ENCODE peak calls at places on chromosomes 11 and 22, in nine cellular contexts. O is esophagus squamous epithelium, I is SJSA1, V is neuronal stem cell, Y is HCT116, C is IMR-90, J is tibial nerve, S is tibial artery, L is PC-9. K is an unnamed sample. For H3K27me3, the result is how much of the 10 kb centered on the place peaks cover.

GRCh38 chr22:29031236-29031982 is 30.2 kb downstream of the C22orf31 start:
- DNase-seq in S (peak), J (peak), Y (peak), C (peak), I (peak), O (no peak), V (peak), L (peak), K (peak)

GRCh38 chr11:15671216-15671615 is 556.5 kb downstream of the INSC start:
- DNase-seq in L (no peak), Y (no peak), I (peak), J (no peak), S (no peak), C (no peak), V (no peak), O (no peak), K (no peak)

GRCh38 chr11:75577198-75577597 is 15.1 kb downstream of the SERPINH1 start:
- DNase-seq in V (no peak), L (peak), S (no peak), O (no peak), J (peak), Y (no peak), C (peak), I (no peak), K (no peak)

GRCh38 chr11:46290598-46291309 is 13.3 kb downstream of the CREB3L1 start:
- DNase-seq in I (peak), J (peak), Y (no peak), O (no peak), V (no peak), L (peak), C (peak), S (no peak), K (no peak)

GRCh38 chr22:45692549-45692948 is 20.9 kb downstream of the ATXN10 start:
- DNase-seq in I (no peak), C (peak), L (peak), Y (no peak), S (no peak), O (no peak), V (peak), J (no peak), K (no peak)

GRCh38 chr22:20036119-20036518 is 15.2 kb downstream of the TANGO2 start:
- DNase-seq in O (no peak), C (no peak), I (no peak), J (no peak), Y (no peak), L (no peak), S (no peak), V (no peak), K (no peak)

GRCh38 chr11:37506516-37506915 is 908.5 kb upstream of the RAG2 start:
- DNase-seq in Y (no peak), V (no peak), O (no peak), I (no peak), C (no peak), S (no peak), L (no peak), J (no peak), K (no peak)

GRCh38 chr11:66316849-66317251 is at the start of gene CD248:
- DNase-seq in S (peak), C (peak), O (no peak), J (peak), Y (no peak), L (no peak), I (peak), V (no peak), K (no peak)

GRCh38 chr11:31817621-31818493 is 6.7 kb upstream of the PAX6 start:
- DNase-seq in V (peak), S (no peak), Y (no peak), J (no peak), O (no peak), L (no peak), C (no peak), I (no peak), K (no peak)

GRCh38 chr11:128298271-128298670 is 289.1 kb downstream of the ETS1 start:
- DNase-seq in L (no peak), C (no peak), V (no peak), S (no peak), O (no peak), I (peak), J (no peak), Y (no peak), K (no peak)

GRCh38 chr11:78138694-78139421 is 568 bp downstream of the ALG8 start:
- DNase-seq in V (peak), J (no peak), Y (peak), I (no peak), O (no peak), S (no peak), L (peak), C (peak), K (no peak)

GRCh38 chr11:58334708-58335107 is 24.2 kb downstream of the OR5B17 start:
- DNase-seq in L (peak), S (no peak), O (no peak), V (no peak), I (peak), J (no peak), C (peak), Y (peak), K (no peak)

GRCh38 chr11:118979434-118979833 is 7.9 kb downstream of the FOXR1 start:
- DNase-seq in J (no peak), C (no peak), I (no peak), V (no peak), O (no peak), S (no peak), Y (no peak), L (no peak), K (no peak)

GRCh38 chr22:35795476-35795875 is 77.8 kb downstream of the APOL5 start:
- DNase-seq in J (no peak), Y (no peak), V (no peak), S (no peak), L (no peak), O (no peak), C (no peak), I (no peak), K (no peak)

GRCh38 chr11:71115770-71116434 is 136.5 kb downstream of the SHANK2 start:
- DNase-seq in S (no peak), J (no peak), Y (no peak), L (no peak), C (no peak), V (no peak), O (no peak), I (no peak), K (no peak)
- H3K27me3 ChIP-seq in S (under half), J (under half), Y (under half), L (under half), C (under half), V (under half), O (under half), I (under half), K (under half)

GRCh38 chr11:113534625-113535024 is 59.4 kb upstream of the DRD2 start:
- DNase-seq in I (no peak), O (no peak), Y (no peak), J (no peak), C (no peak), S (no peak), L (no peak), V (no peak), K (no peak)
- H3K27me3 ChIP-seq in I (under half), O (under half), Y (under half), J (under half), C (under half), S (under half), L (half or more), V (under half), K (under half)

GRCh38 chr11:79193663-79194062 is 247.2 kb downstream of the TENM4 start:
- DNase-seq in O (no peak), S (no peak), V (no peak), L (no peak), J (no peak), C (no peak), Y (no peak), I (no peak), K (no peak)

GRCh38 chr11:79189055-79189454 is 251.8 kb downstream of the TENM4 start:
- DNase-seq in J (no peak), L (no peak), I (no peak), C (no peak), Y (no peak), O (no peak), V (no peak), S (no peak), K (no peak)

GRCh38 chr11:79189604-79190003 is 251.2 kb downstream of the TENM4 start:
- DNase-seq in L (no peak), S (no peak), I (no peak), J (no peak), O (no peak), Y (no peak), C (no peak), V (no peak), K (no peak)

GRCh38 chr11:79195209-79195608 is 245.6 kb downstream of the TENM4 start:
- DNase-seq in L (no peak), Y (no peak), S (no peak), O (no peak), C (no peak), J (no peak), V (no peak), I (no peak), K (no peak)

GRCh38 chr11:79192836-79193235 is 248.0 kb downstream of the TENM4 start:
- DNase-seq in C (no peak), I (no peak), S (no peak), V (no peak), L (no peak), J (no peak), Y (no peak), O (no peak), K (no peak)
- H3K27me3 ChIP-seq in C (under half), I (under half), S (under half), V (under half), L (half or more), J (under half), Y (under half), O (under half), K (under half)

GRCh38 chr11:135062994-135063393 is 651.0 kb upstream of the B3GAT1 start:
- DNase-seq in C (no peak), O (no peak), J (no peak), S (no peak), V (no peak), Y (no peak), I (no peak), L (no peak), K (no peak)

DNA sequence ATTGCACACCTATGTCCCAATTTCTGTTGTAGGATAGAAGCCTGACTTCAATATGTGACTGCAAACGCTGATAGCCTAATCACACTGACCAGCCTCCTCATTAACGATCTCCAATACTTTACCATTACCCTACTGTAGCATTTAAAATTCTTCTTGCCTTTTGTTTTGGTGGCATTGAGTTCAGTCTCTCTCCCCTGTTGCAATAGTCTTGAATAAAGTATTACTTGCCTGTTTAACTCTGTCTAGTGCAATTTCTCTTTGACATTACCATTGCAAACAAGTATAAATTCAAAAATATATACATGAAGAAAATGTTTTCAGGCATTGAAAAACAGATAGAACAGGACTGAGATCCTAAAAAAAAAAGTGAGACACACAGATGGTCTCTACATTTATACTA is 649.1 kb upstream of the B3GAT1 start:
- DNase-seq in I (no peak), J (no peak), Y (no peak), V (no peak), L (no peak), C (no peak), S (no peak), O (no peak), K (no peak)
- H3K27me3 ChIP-seq in I (under half), J (under half), Y (under half), V (under half), L (under half), C (under half), S (under half), O (under half), K (under half)

DNA sequence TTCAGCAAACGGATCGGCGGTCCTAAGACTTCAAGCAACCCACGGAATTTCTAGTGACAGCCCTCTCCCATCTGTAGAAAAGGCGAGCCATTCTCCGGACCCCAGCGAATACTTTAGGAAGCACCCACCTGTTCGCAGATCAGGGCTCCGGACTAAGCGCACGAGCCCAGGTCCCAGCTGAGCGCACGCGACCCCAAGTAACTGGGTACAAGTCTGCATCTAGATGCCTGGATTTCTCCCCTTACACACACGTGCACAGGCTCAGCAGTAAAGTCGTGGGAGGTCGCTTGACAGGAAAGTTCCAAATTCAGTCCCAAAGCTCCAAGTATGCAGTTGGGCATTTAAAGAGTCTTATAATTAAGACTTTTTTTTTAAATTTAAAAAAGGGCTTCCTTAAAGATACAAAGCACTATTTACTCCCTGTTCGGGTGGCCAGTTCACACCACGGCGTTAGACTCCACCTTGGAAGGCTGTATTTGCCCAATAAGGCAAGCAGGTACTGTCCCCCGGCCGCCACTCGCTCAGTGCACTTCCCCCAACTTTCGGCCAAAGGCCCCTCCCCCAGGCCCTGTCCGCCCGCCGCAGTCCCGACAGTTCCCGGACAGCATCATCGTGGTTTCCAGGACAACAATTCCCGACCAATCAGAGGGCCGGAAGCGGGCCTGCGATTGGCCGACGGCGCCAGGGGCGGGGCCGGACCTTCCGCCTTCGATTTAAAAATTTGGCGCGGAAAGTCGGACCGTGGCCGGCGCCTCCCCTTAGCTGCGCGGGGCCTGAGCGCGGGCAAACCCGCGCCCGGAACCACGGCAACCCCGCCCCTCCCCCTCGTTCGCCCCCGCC is at the start of gene E2F8:
- DNase-seq in Y (peak), S (peak), I (peak), C (peak), L (peak), J (peak), O (peak), V (peak), K (peak)
- H3K27me3 ChIP-seq in Y (under half), S (under half), I (under half), C (under half), L (under half), J (under half), O (under half), V (under half), K (under half)

GRCh38 chr11:134017773-134018430 is 51.0 kb upstream of the JAM3 start:
- DNase-seq in I (no peak), L (no peak), Y (no peak), S (no peak), V (no peak), J (no peak), C (no peak), O (no peak), K (no peak)
- H3K27me3 ChIP-seq in I (under half), L (half or more), Y (half or more), S (under half), V (under half), J (under half), C (under half), O (under half), K (under half)

GRCh38 chr11:133817449-133817848 is 27.9 kb downstream of the SPATA19 start:
- DNase-seq in L (no peak), J (no peak), Y (no peak), O (no peak), C (no peak), I (no peak), S (no peak), V (no peak), K (no peak)

GRCh38 chr11:133819916-133820315 is 25.4 kb downstream of the SPATA19 start:
- DNase-seq in S (no peak), V (no peak), Y (no peak), L (no peak), O (no peak), C (no peak), I (no peak), J (no peak), K (no peak)

GRCh38 chr11:133819114-133819513 is 26.2 kb downstream of the SPATA19 start:
- DNase-seq in Y (no peak), O (no peak), L (no peak), V (no peak), S (no peak), J (no peak), C (no peak), I (no peak), K (no peak)

GRCh38 chr11:133816146-133816545 is 29.2 kb downstream of the SPATA19 start:
- DNase-seq in Y (no peak), J (no peak), I (no peak), S (no peak), L (no peak), V (no peak), O (no peak), C (no peak), K (no peak)

DNA sequence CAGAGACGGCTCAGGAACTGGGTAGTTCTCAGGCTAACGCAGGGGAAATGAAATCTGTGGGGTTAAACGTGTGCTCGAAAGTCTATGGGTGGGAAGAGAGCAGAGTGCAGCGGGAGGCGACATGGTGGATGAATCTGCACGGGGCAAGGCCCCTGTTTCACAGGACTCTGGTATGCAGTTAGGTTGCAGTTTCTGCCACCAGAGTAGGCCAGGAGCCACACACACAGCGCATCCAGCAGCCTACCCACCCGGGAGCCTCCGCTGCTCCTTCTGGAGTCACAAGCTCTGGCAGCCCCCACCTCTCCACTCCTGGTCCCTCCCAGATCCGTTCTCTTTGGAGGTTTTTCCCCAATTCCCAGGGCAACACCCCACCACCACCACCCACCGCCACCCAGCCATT is 27.0 kb downstream of the SPATA19 start:
- DNase-seq in O (no peak), S (no peak), I (no peak), Y (no peak), J (no peak), C (no peak), L (no peak), V (no peak), K (no peak)
- H3K27me3 ChIP-seq in O (under half), S (under half), I (under half), Y (under half), J (under half), C (under half), L (under half), V (under half), K (under half)

DNA sequence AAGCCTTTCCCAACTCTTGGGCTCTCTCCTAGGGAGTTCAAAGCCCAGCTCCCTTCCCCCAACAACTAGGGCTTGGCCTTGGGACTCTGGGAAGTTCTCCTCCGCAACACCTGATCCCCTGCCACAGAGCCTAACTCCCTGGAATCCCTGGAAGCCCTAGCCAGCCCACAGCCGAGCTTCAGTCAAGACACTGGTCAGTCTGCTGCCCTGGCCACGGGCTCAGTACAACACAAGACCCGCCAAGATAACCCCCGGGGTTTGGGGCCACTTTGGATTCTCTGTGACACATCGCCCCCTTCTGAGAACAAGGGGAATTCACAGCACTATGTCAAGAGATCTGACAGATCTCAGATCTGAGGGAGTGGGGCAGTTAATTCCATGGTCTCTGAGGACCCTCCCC is 58.3 kb downstream of the SLC22A12 start:
- DNase-seq in O (no peak), S (no peak), C (no peak), V (no peak), J (no peak), Y (peak), I (no peak), L (peak), K (no peak)
- H3K27me3 ChIP-seq in O (under half), S (under half), C (half or more), V (under half), J (under half), Y (under half), I (under half), L (under half), K (under half)

GRCh38 chr11:70097783-70098182 is 19.7 kb downstream of the ANO1 start:
- DNase-seq in V (no peak), Y (no peak), I (no peak), L (no peak), O (no peak), C (no peak), J (no peak), S (peak), K (no peak)

GRCh38 chr11:70099578-70100282 is 21.6 kb downstream of the ANO1 start:
- DNase-seq in V (no peak), S (peak), J (no peak), L (no peak), Y (no peak), I (no peak), C (peak), O (no peak), K (no peak)

GRCh38 chr11:70100283-70100610 is 22.1 kb downstream of the ANO1 start:
- DNase-seq in J (no peak), S (no peak), O (no peak), V (no peak), L (no peak), I (no peak), C (no peak), Y (no peak), K (no peak)

GRCh38 chr11:70100791-70101190 is 22.7 kb downstream of the ANO1 start:
- DNase-seq in V (no peak), O (no peak), L (no peak), C (no peak), Y (no peak), S (no peak), J (no peak), I (no peak), K (no peak)

DNA sequence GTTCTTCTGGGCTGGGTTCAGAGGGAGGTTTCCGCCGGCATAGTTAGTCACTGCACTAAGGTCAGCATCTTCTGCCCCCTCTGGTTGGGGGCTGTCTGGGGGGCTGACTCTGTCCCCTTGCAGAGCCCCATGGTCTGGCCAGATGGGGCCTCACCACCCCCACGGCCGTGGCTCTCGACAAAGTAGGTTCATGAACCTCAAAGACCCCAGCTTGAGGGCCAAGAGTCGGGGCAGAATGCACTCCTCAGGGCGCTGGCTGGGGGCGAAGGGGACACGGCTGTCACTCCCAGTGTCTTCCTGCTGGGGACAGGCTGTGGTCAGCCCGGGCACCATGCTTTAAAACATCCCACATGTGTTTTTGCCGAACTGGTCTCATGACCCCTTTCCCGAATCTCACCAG is 20.8 kb downstream of the ANO1 start:
- DNase-seq in S (no peak), C (no peak), Y (no peak), V (no peak), O (no peak), J (no peak), L (no peak), I (no peak), K (no peak)
- H3K27me3 ChIP-seq in S (under half), C (under half), Y (under half), V (under half), O (under half), J (under half), L (under half), I (under half), K (under half)

GRCh38 chr11:70077411-70078094 is 564 bp upstream of the ANO1 start:
- DNase-seq in L (peak), J (no peak), O (no peak), Y (no peak), C (no peak), S (peak), V (no peak), I (peak), K (no peak)
- H3K27me3 ChIP-seq in L (under half), J (under half), O (under half), Y (under half), C (under half), S (under half), V (half or more), I (under half), K (under half)